ENCODE peak calls at places on chromosomes 13 and 19, in five cellular contexts. V, D, Y, H and O are unnamed samples.

GRCh38 chr19:2132731-2133490 is 18.5 kb downstream of the AP3D1 start:
- DNase-seq in V (no peak), H (no peak), D (no peak), Y (no peak), O (no peak)

GRCh38 chr13:42985312-42986175 is 6.5 kb downstream of the EPSTI1 start:
- DNase-seq in H (no peak), V (no peak), Y (no peak), D (no peak), O (no peak)

GRCh38 chr13:106649495-106649894 is 81.6 kb upstream of the ARGLU1 start:
- DNase-seq in D (no peak), Y (no peak), H (no peak), V (no peak), O (no peak)

GRCh38 chr19:2549701-2550191 is 73.8 kb downstream of the GADD45B start:
- DNase-seq in D (no peak), Y (no peak), H (no peak), V (no peak), O (no peak)

GRCh38 chr13:72884111-72884510 is 102.2 kb downstream of the PIBF1 start:
- DNase-seq in Y (no peak), V (no peak), H (no peak), D (no peak), O (no peak)

GRCh38 chr19:5293607-5294089 is 47.0 kb downstream of the PTPRS start:
- DNase-seq in D (no peak), H (peak; percentile 15), V (no peak), Y (peak; percentile 69), O (no peak)

GRCh38 chr19:48190288-48191284 is 20.1 kb downstream of the ZSWIM9 start:
- DNase-seq in V (peak; percentile 45), Y (peak; percentile 67), D (peak; percentile 64), H (peak; percentile 33), O (peak; percentile 57)

GRCh38 chr19:38975861-38976271 is 324 bp upstream of the FBXO17 start:
- DNase-seq in D (no peak), Y (no peak), V (no peak), H (no peak), O (no peak)

GRCh38 chr19:6248856-6249255 is 30.9 kb downstream of the MLLT1 start:
- DNase-seq in H (no peak), Y (no peak), V (no peak), D (no peak), O (no peak)

GRCh38 chr13:97948041-97948440 is 5.4 kb upstream of the IPO5 start:
- DNase-seq in H (no peak), D (no peak), V (no peak), Y (no peak), O (no peak)

GRCh38 chr19:35673121-35673804 is 6.9 kb downstream of the UPK1A start:
- DNase-seq in V (peak; percentile 59), Y (peak; percentile 30), H (peak; percentile 52), D (peak; percentile 66), O (no peak)

GRCh38 chr19:16654621-16655020 is 5.3 kb downstream of the SMIM7 start:
- DNase-seq in H (no peak), Y (no peak), V (no peak), D (no peak), O (no peak)

GRCh38 chr19:3771033-3771905 is 759 bp downstream of the RAX2 start:
- DNase-seq in V (no peak), D (no peak), H (no peak), Y (no peak), O (no peak)

GRCh38 chr19:14434543-14435319 is 1.6 kb downstream of the PKN1 start:
- DNase-seq in D (peak; percentile 41), H (peak; percentile 43), V (peak; percentile 60), Y (no peak), O (no peak)

GRCh38 chr19:33552928-33553279 is 31.3 kb upstream of the PEPD start:
- DNase-seq in V (no peak), H (no peak), Y (no peak), D (no peak), O (no peak)

GRCh38 chr19:31616031-31616430 is 266.8 kb upstream of the TSHZ3 start:
- DNase-seq in D (no peak), H (no peak), Y (no peak), V (no peak), O (no peak)

GRCh38 chr19:29672319-29672932 is 7.2 kb downstream of the PLEKHF1 start:
- DNase-seq in D (peak; percentile 19), V (no peak), Y (no peak), H (no peak), O (no peak)

GRCh38 chr13:19713186-19713965 is 69.4 kb downstream of the PSPC1 start:
- DNase-seq in H (no peak), V (no peak), Y (no peak), D (no peak), O (peak; percentile 6)

GRCh38 chr19:57656346-57656745 is 12.4 kb upstream of the ZSCAN4 start:
- DNase-seq in V (no peak), H (no peak), Y (no peak), D (no peak), O (no peak)

GRCh38 chr19:40269216-40269940 is 15.8 kb downstream of the AKT2 start:
- DNase-seq in H (no peak), V (no peak), Y (no peak), D (no peak), O (no peak)

GRCh38 chr13:113169277-113170272 is 11.1 kb downstream of the PROZ start:
- DNase-seq in Y (no peak), V (no peak), H (no peak), D (no peak), O (no peak)

GRCh38 chr13:41060723-41061074 is 610 bp upstream of the WBP4 start:
- DNase-seq in V (peak; percentile 88), Y (peak; percentile 79), H (peak; percentile 93), D (peak; percentile 86), O (no peak)

GRCh38 chr13:66528139-66528538 is 702.0 kb downstream of the PCDH9 start:
- DNase-seq in H (no peak), Y (no peak), D (no peak), V (no peak), O (no peak)

GRCh38 chr19:42389899-42390298 is at the start of gene CNFN:
- DNase-seq in H (no peak), D (no peak), Y (no peak), V (no peak), O (no peak)

GRCh38 chr19:3008994-3009393 is 20.1 kb downstream of the TLE2 start:
- DNase-seq in D (no peak), H (no peak), V (no peak), Y (no peak), O (no peak)

GRCh38 chr19:43755256-43755801 is 567 bp upstream of the SMG9 start:
- DNase-seq in D (peak; percentile 88), Y (peak; percentile 83), H (peak; percentile 77), V (peak; percentile 87), O (peak; percentile 84)

GRCh38 chr13:94073006-94073744 is 406.3 kb downstream of the DCT start:
- DNase-seq in H (no peak), D (no peak), Y (no peak), V (no peak), O (no peak)

GRCh38 chr19:2412449-2412848 is 14.9 kb downstream of the TIMM13 start:
- DNase-seq in V (no peak), H (no peak), D (no peak), Y (no peak), O (no peak)

GRCh38 chr13:29452773-29453574 is 142.5 kb downstream of the SLC7A1 start:
- DNase-seq in V (no peak), Y (no peak), D (no peak), H (no peak), O (no peak)

GRCh38 chr19:53506728-53507127 is 31.2 kb upstream of the ZNF331 start:
- DNase-seq in Y (no peak), H (no peak), D (no peak), V (no peak), O (no peak)